ENCODE peak calls at places on chromosomes 16 and 17, in eight cellular contexts. One of them, this sample, is unnamed.
A peak's percentile ranks its signal among the peaks of the same experiment; 100 is the strongest.

GRCh38 chr17:1029196-1029911 is 32.4 kb downstream of the TIMM22 start:
- DNase-seq in A549: no peak
- DNase-seq in adipocyte: peak; percentile 37
- DNase-seq in stomach: no peak
- DNase-seq in cardiac muscle cell: no peak
- DNase-seq in IMR-90: peak; percentile 73
- DNase-seq in mesendoderm: no peak
- DNase-seq in BE2C: no peak
- DNase-seq in this sample: no peak

GRCh38 chr17:77363821-77364361 is 223.1 kb downstream of the SEC14L1 start:
- DNase-seq in A549: no peak
- DNase-seq in adipocyte: peak; percentile 41
- DNase-seq in stomach: no peak
- DNase-seq in cardiac muscle cell: no peak
- DNase-seq in IMR-90: peak; percentile 58
- DNase-seq in mesendoderm: peak; percentile 60
- DNase-seq in BE2C: peak; percentile 58
- DNase-seq in this sample: no peak

GRCh38 chr16:75218256-75219076 is at the start of gene CTRB1:
- DNase-seq in A549: no peak
- DNase-seq in adipocyte: no peak
- DNase-seq in stomach: no peak
- DNase-seq in cardiac muscle cell: no peak
- DNase-seq in IMR-90: no peak
- DNase-seq in mesendoderm: no peak
- DNase-seq in BE2C: no peak
- DNase-seq in this sample: no peak

GRCh38 chr16:74577882-74578366 is 29.0 kb downstream of the GLG1 start:
- DNase-seq in A549: no peak
- DNase-seq in adipocyte: peak; percentile 63
- DNase-seq in stomach: no peak
- DNase-seq in cardiac muscle cell: no peak
- DNase-seq in IMR-90: peak; percentile 88
- DNase-seq in mesendoderm: no peak
- DNase-seq in BE2C: no peak
- DNase-seq in this sample: peak; percentile 11

GRCh38 chr17:76091526-76092285 is 11.9 kb downstream of the EXOC7 start:
- DNase-seq in A549: no peak
- DNase-seq in adipocyte: no peak
- DNase-seq in stomach: no peak
- DNase-seq in cardiac muscle cell: no peak
- DNase-seq in IMR-90: no peak
- DNase-seq in mesendoderm: no peak
- DNase-seq in BE2C: no peak
- DNase-seq in this sample: no peak

GRCh38 chr16:47815655-47816054 is 340.1 kb downstream of the ABCC12 start:
- DNase-seq in A549: no peak
- DNase-seq in adipocyte: no peak
- DNase-seq in stomach: no peak
- DNase-seq in cardiac muscle cell: no peak
- DNase-seq in IMR-90: no peak
- DNase-seq in mesendoderm: no peak
- DNase-seq in BE2C: no peak
- DNase-seq in this sample: no peak

GRCh38 chr16:71358464-71359031 is at the start of gene CALB2:
- DNase-seq in A549: peak; percentile 46
- DNase-seq in adipocyte: peak; percentile 85
- DNase-seq in stomach: peak; percentile 79
- DNase-seq in cardiac muscle cell: peak; percentile 84
- DNase-seq in IMR-90: peak; percentile 20
- DNase-seq in mesendoderm: peak; percentile 68
- DNase-seq in BE2C: peak; percentile 77
- DNase-seq in this sample: peak; percentile 34

GRCh38 chr16:80113876-80114574 is 426.8 kb upstream of the DYNLRB2 start:
- DNase-seq in A549: no peak
- DNase-seq in adipocyte: peak; percentile 8
- DNase-seq in stomach: no peak
- DNase-seq in cardiac muscle cell: no peak
- DNase-seq in IMR-90: no peak
- DNase-seq in mesendoderm: peak; percentile 28
- DNase-seq in BE2C: no peak
- DNase-seq in this sample: no peak

GRCh38 chr16:28010671-28011070 is 52.8 kb downstream of the GSG1L start:
- DNase-seq in A549: no peak
- DNase-seq in adipocyte: peak; percentile 19
- DNase-seq in stomach: no peak
- DNase-seq in cardiac muscle cell: no peak
- DNase-seq in IMR-90: peak; percentile 4
- DNase-seq in mesendoderm: no peak
- DNase-seq in BE2C: no peak
- DNase-seq in this sample: no peak

GRCh38 chr17:48642843-48643696 is 16.9 kb upstream of the HOXB9 start:
- DNase-seq in A549: no peak
- DNase-seq in adipocyte: no peak
- DNase-seq in stomach: no peak
- DNase-seq in cardiac muscle cell: no peak
- DNase-seq in IMR-90: no peak
- DNase-seq in mesendoderm: no peak
- DNase-seq in BE2C: no peak
- DNase-seq in this sample: no peak

GRCh38 chr17:49995055-49995738 is at the start of gene DLX3:
- DNase-seq in A549: peak; percentile 72
- DNase-seq in adipocyte: peak; percentile 85
- DNase-seq in stomach: peak; percentile 81
- DNase-seq in cardiac muscle cell: peak; percentile 90
- DNase-seq in IMR-90: peak; percentile 62
- DNase-seq in mesendoderm: peak; percentile 92
- DNase-seq in BE2C: peak; percentile 82
- DNase-seq in this sample: peak; percentile 94

GRCh38 chr16:65991149-65991701 is 375.3 kb upstream of the CDH5 start:
- DNase-seq in A549: no peak
- DNase-seq in adipocyte: no peak
- DNase-seq in stomach: no peak
- DNase-seq in cardiac muscle cell: peak; percentile 18
- DNase-seq in IMR-90: no peak
- DNase-seq in mesendoderm: peak; percentile 68
- DNase-seq in BE2C: no peak
- DNase-seq in this sample: no peak

GRCh38 chr16:2819939-2820835 is 3.1 kb downstream of the PRSS21 start:
- DNase-seq in A549: no peak
- DNase-seq in adipocyte: no peak
- DNase-seq in stomach: no peak
- DNase-seq in cardiac muscle cell: no peak
- DNase-seq in IMR-90: no peak
- DNase-seq in mesendoderm: no peak
- DNase-seq in BE2C: no peak
- DNase-seq in this sample: no peak

GRCh38 chr17:44218344-44219125 is 940 bp downstream of the UBTF start:
- DNase-seq in A549: peak; percentile 93
- DNase-seq in adipocyte: peak; percentile 98
- DNase-seq in stomach: peak; percentile 91
- DNase-seq in cardiac muscle cell: peak; percentile 92
- DNase-seq in IMR-90: peak; percentile 83
- DNase-seq in mesendoderm: peak; percentile 94
- DNase-seq in BE2C: peak; percentile 90
- DNase-seq in this sample: peak; percentile 82

GRCh38 chr16:74076568-74076967 is 220.0 kb upstream of the PSMD7 start:
- DNase-seq in A549: no peak
- DNase-seq in adipocyte: no peak
- DNase-seq in stomach: no peak
- DNase-seq in cardiac muscle cell: no peak
- DNase-seq in IMR-90: no peak
- DNase-seq in mesendoderm: no peak
- DNase-seq in BE2C: no peak
- DNase-seq in this sample: no peak

GRCh38 chr16:69814561-69814960 is 52.4 kb downstream of the WWP2 start:
- DNase-seq in A549: no peak
- DNase-seq in adipocyte: no peak
- DNase-seq in stomach: no peak
- DNase-seq in cardiac muscle cell: no peak
- DNase-seq in IMR-90: no peak
- DNase-seq in mesendoderm: no peak
- DNase-seq in BE2C: no peak
- DNase-seq in this sample: no peak

GRCh38 chr17:2892305-2892971 is 96.2 kb downstream of the RAP1GAP2 start:
- DNase-seq in A549: peak; percentile 94
- DNase-seq in adipocyte: peak; percentile 5
- DNase-seq in stomach: peak; percentile 74
- DNase-seq in cardiac muscle cell: no peak
- DNase-seq in IMR-90: peak; percentile 96
- DNase-seq in mesendoderm: peak; percentile 89
- DNase-seq in BE2C: no peak
- DNase-seq in this sample: no peak

GRCh38 chr17:50913120-50913519 is 47.0 kb upstream of the TOB1 start:
- DNase-seq in A549: no peak
- DNase-seq in adipocyte: no peak
- DNase-seq in stomach: no peak
- DNase-seq in cardiac muscle cell: no peak
- DNase-seq in IMR-90: no peak
- DNase-seq in mesendoderm: no peak
- DNase-seq in BE2C: no peak
- DNase-seq in this sample: no peak

GRCh38 chr17:61149862-61150362 is 249.7 kb upstream of the TBX2 start:
- DNase-seq in A549: peak; percentile 9
- DNase-seq in adipocyte: no peak
- DNase-seq in stomach: no peak
- DNase-seq in cardiac muscle cell: no peak
- DNase-seq in IMR-90: no peak
- DNase-seq in mesendoderm: no peak
- DNase-seq in BE2C: peak; percentile 34
- DNase-seq in this sample: no peak

GRCh38 chr17:27893834-27894503 is 804 bp upstream of the LYRM9 start:
- DNase-seq in A549: no peak
- DNase-seq in adipocyte: no peak
- DNase-seq in stomach: no peak
- DNase-seq in cardiac muscle cell: no peak
- DNase-seq in IMR-90: no peak
- DNase-seq in mesendoderm: no peak
- DNase-seq in BE2C: no peak
- DNase-seq in this sample: no peak

GRCh38 chr16:86430814-86431213 is 79.5 kb upstream of the FOXF1 start:
- DNase-seq in A549: no peak
- DNase-seq in adipocyte: peak; percentile 45
- DNase-seq in stomach: no peak
- DNase-seq in cardiac muscle cell: no peak
- DNase-seq in IMR-90: peak; percentile 46
- DNase-seq in mesendoderm: no peak
- DNase-seq in BE2C: no peak
- DNase-seq in this sample: no peak

GRCh38 chr16:85480727-85481101 is 132.4 kb upstream of the GSE1 start:
- DNase-seq in A549: no peak
- DNase-seq in adipocyte: no peak
- DNase-seq in stomach: no peak
- DNase-seq in cardiac muscle cell: no peak
- DNase-seq in IMR-90: no peak
- DNase-seq in mesendoderm: no peak
- DNase-seq in BE2C: peak; percentile 66
- DNase-seq in this sample: no peak

GRCh38 chr17:29590261-29590978 is 972 bp upstream of the GIT1 start:
- DNase-seq in A549: peak; percentile 73
- DNase-seq in adipocyte: peak; percentile 61
- DNase-seq in stomach: no peak
- DNase-seq in cardiac muscle cell: no peak
- DNase-seq in IMR-90: peak; percentile 58
- DNase-seq in mesendoderm: no peak
- DNase-seq in BE2C: no peak
- DNase-seq in this sample: no peak
- H3K4me1 ChIP-seq in A549: peaks cover 57% of the 10 kb centered on the region
- H3K4me1 ChIP-seq in adipocyte: peaks cover 66% of the 10 kb centered on the region
- H3K4me1 ChIP-seq in stomach: peaks cover 80% of the 10 kb centered on the region
- H3K4me1 ChIP-seq in cardiac muscle cell: peaks cover 19% of the 10 kb centered on the region
- H3K4me1 ChIP-seq in IMR-90: peaks cover 40% of the 10 kb centered on the region
- H3K4me1 ChIP-seq in mesendoderm: peaks cover 2% of the 10 kb centered on the region
- H3K4me1 ChIP-seq in BE2C: peaks cover 14% of the 10 kb centered on the region
- H3K4me1 ChIP-seq in this sample: peaks cover 38% of the 10 kb centered on the region

GRCh38 chr16:89445166-89445565 is 45.2 kb downstream of the ANKRD11 start:
- DNase-seq in A549: no peak
- DNase-seq in adipocyte: no peak
- DNase-seq in stomach: no peak
- DNase-seq in cardiac muscle cell: no peak
- DNase-seq in IMR-90: no peak
- DNase-seq in mesendoderm: no peak
- DNase-seq in BE2C: no peak
- DNase-seq in this sample: no peak
- H3K4me1 ChIP-seq in A549: peaks cover 77% of the 10 kb centered on the region
- H3K4me1 ChIP-seq in adipocyte: peaks cover 45% of the 10 kb centered on the region
- H3K4me1 ChIP-seq in stomach: peaks cover 97% of the 10 kb centered on the region
- H3K4me1 ChIP-seq in cardiac muscle cell: peaks cover 53% of the 10 kb centered on the region
- H3K4me1 ChIP-seq in IMR-90: peaks cover 54% of the 10 kb centered on the region
- H3K4me1 ChIP-seq in mesendoderm: peaks cover 17% of the 10 kb centered on the region
- H3K4me1 ChIP-seq in BE2C: peaks cover 30% of the 10 kb centered on the region
- H3K4me1 ChIP-seq in this sample: peaks cover 26% of the 10 kb centered on the region

DNA sequence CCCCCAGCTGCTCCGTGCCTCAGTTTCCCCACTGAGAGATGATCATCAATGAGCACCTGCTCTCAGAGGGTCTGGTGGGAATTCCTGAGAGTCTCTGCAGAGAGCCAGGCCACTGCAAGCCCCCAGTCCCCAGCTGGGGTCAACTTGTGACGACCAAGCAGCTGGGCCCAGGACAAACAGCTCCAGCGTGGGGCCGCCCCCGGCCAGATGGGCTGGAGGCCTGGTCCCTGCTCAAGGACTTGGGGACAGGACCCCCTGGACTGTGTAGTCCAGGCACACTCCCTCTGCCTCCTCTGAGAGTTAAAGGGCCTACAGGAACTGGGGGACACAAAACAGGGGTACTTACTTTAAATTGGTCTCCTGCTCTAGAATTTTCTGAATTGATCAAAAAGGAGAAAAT is 16.6 kb upstream of the AATK start:
- DNase-seq in A549: no peak
- DNase-seq in adipocyte: no peak
- DNase-seq in stomach: no peak
- DNase-seq in cardiac muscle cell: no peak
- DNase-seq in IMR-90: no peak
- DNase-seq in mesendoderm: no peak
- DNase-seq in BE2C: no peak
- DNase-seq in this sample: no peak
- H3K4me1 ChIP-seq in A549: no peaks in the 10 kb centered on the region
- H3K4me1 ChIP-seq in adipocyte: no peaks in the 10 kb centered on the region
- H3K4me1 ChIP-seq in stomach: no peaks in the 10 kb centered on the region
- H3K4me1 ChIP-seq in cardiac muscle cell: peaks cover 12% of the 10 kb centered on the region
- H3K4me1 ChIP-seq in IMR-90: no peaks in the 10 kb centered on the region
- H3K4me1 ChIP-seq in mesendoderm: no peaks in the 10 kb centered on the region
- H3K4me1 ChIP-seq in BE2C: no peaks in the 10 kb centered on the region
- H3K4me1 ChIP-seq in this sample: no peaks in the 10 kb centered on the region

DNA sequence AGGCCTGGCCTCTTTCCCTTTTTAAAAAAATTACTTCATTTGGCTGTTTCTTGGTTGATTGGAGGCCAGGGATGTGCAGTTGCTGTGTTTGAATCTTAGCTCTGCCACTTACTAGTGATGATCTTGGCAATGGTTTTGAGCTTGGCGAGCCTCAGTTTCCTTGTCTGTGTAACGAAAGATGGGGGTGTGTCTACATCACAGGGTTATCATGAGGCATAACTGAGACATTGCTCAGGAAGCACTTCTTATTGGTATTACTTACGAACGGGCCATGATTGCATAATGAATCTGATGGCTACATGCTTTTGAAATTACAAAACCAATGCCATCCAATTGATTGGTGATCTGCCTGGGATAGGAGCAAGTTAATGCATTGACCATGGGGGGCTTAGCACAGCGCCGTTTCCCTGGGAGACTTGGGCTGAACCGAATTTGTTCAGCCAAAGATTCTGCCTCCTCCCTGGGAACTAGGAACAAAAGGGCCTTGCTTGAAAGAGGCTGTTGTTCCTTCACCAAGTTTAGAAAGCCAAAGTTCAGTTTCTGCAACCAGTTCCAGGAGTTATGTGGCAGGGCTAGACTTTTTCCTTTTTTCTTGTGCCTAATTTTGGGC is 21.8 kb downstream of the CMIP start:
- DNase-seq in A549: no peak
- DNase-seq in adipocyte: no peak
- DNase-seq in stomach: no peak
- DNase-seq in cardiac muscle cell: no peak
- DNase-seq in IMR-90: peak; percentile 39
- DNase-seq in mesendoderm: no peak
- DNase-seq in BE2C: no peak
- DNase-seq in this sample: no peak
- H3K4me1 ChIP-seq in A549: peaks cover 78% of the 10 kb centered on the region
- H3K4me1 ChIP-seq in adipocyte: peaks cover 18% of the 10 kb centered on the region
- H3K4me1 ChIP-seq in stomach: peaks cover 64% of the 10 kb centered on the region
- H3K4me1 ChIP-seq in cardiac muscle cell: peaks cover 15% of the 10 kb centered on the region
- H3K4me1 ChIP-seq in IMR-90: peaks cover 2% of the 10 kb centered on the region
- H3K4me1 ChIP-seq in mesendoderm: peaks cover 8% of the 10 kb centered on the region
- H3K4me1 ChIP-seq in BE2C: no peaks in the 10 kb centered on the region
- H3K4me1 ChIP-seq in this sample: peaks cover 23% of the 10 kb centered on the region